ENCODE peak calls at places on chromosomes 11 and 22, in five cellular contexts. One of them, this sample, is unnamed.

GRCh38 chr11:25423436-25424184 is 908.3 kb upstream of the ANO3 start:
- DNase-seq in HCT116: no peak
- DNase-seq in endothelial cell of umbilical vein: no peak
- DNase-seq in brain microvascular endothelial cell: peak; percentile 20
- DNase-seq in OCI-LY7: no peak
- DNase-seq in this sample: no peak

GRCh38 chr11:16818284-16818683 is 79.8 kb downstream of the C11orf58 start:
- DNase-seq in HCT116: no peak
- DNase-seq in endothelial cell of umbilical vein: peak; percentile 7
- DNase-seq in brain microvascular endothelial cell: peak; percentile 20
- DNase-seq in OCI-LY7: no peak
- DNase-seq in this sample: no peak

GRCh38 chr11:14904745-14905103 is 12.7 kb upstream of the CYP2R1 start:
- DNase-seq in HCT116: no peak
- DNase-seq in endothelial cell of umbilical vein: peak; percentile 43
- DNase-seq in brain microvascular endothelial cell: peak; percentile 34
- DNase-seq in OCI-LY7: peak; percentile 61
- DNase-seq in this sample: peak; percentile 83

GRCh38 chr11:115267871-115268270 is 236.3 kb downstream of the CADM1 start:
- DNase-seq in HCT116: no peak
- DNase-seq in endothelial cell of umbilical vein: no peak
- DNase-seq in brain microvascular endothelial cell: no peak
- DNase-seq in OCI-LY7: no peak
- DNase-seq in this sample: no peak

GRCh38 chr22:26139320-26139719 is 29.9 kb upstream of the SEZ6L start:
- DNase-seq in HCT116: no peak
- DNase-seq in endothelial cell of umbilical vein: no peak
- DNase-seq in brain microvascular endothelial cell: no peak
- DNase-seq in OCI-LY7: no peak
- DNase-seq in this sample: no peak

GRCh38 chr11:86553322-86553721 is 119.1 kb downstream of the ME3 start:
- DNase-seq in HCT116: no peak
- DNase-seq in endothelial cell of umbilical vein: no peak
- DNase-seq in brain microvascular endothelial cell: no peak
- DNase-seq in OCI-LY7: no peak
- DNase-seq in this sample: no peak

GRCh38 chr11:66727883-66728759 is 895 bp downstream of the SPTBN2 start:
- DNase-seq in HCT116: no peak
- DNase-seq in endothelial cell of umbilical vein: no peak
- DNase-seq in brain microvascular endothelial cell: no peak
- DNase-seq in OCI-LY7: peak; percentile 49
- DNase-seq in this sample: no peak

GRCh38 chr11:38461751-38462150 is 1863.7 kb upstream of the RAG2 start:
- DNase-seq in HCT116: no peak
- DNase-seq in endothelial cell of umbilical vein: no peak
- DNase-seq in brain microvascular endothelial cell: no peak
- DNase-seq in OCI-LY7: no peak
- DNase-seq in this sample: no peak

GRCh38 chr11:22304337-22304961 is 33.7 kb upstream of the SLC17A6 start:
- DNase-seq in HCT116: peak; percentile 18
- DNase-seq in endothelial cell of umbilical vein: peak; percentile 34
- DNase-seq in brain microvascular endothelial cell: no peak
- DNase-seq in OCI-LY7: peak; percentile 47
- DNase-seq in this sample: no peak

GRCh38 chr11:46039990-46040389 is 81.3 kb downstream of the PHF21A start:
- DNase-seq in HCT116: no peak
- DNase-seq in endothelial cell of umbilical vein: no peak
- DNase-seq in brain microvascular endothelial cell: peak; percentile 33
- DNase-seq in OCI-LY7: no peak
- DNase-seq in this sample: no peak

GRCh38 chr11:122183933-122184332 is 67.9 kb upstream of the BLID start:
- DNase-seq in HCT116: no peak
- DNase-seq in endothelial cell of umbilical vein: no peak
- DNase-seq in brain microvascular endothelial cell: no peak
- DNase-seq in OCI-LY7: no peak
- DNase-seq in this sample: no peak

GRCh38 chr11:14645985-14646900 is 2.6 kb downstream of the PDE3B start:
- DNase-seq in HCT116: no peak
- DNase-seq in endothelial cell of umbilical vein: no peak
- DNase-seq in brain microvascular endothelial cell: no peak
- DNase-seq in OCI-LY7: no peak
- DNase-seq in this sample: no peak

GRCh38 chr22:31393890-31394289 is 5.5 kb upstream of the DRG1 start:
- DNase-seq in HCT116: no peak
- DNase-seq in endothelial cell of umbilical vein: no peak
- DNase-seq in brain microvascular endothelial cell: peak; percentile 9
- DNase-seq in OCI-LY7: peak; percentile 14
- DNase-seq in this sample: no peak

GRCh38 chr11:110724358-110724757 is 12.1 kb upstream of the ARHGAP20 start:
- DNase-seq in HCT116: no peak
- DNase-seq in endothelial cell of umbilical vein: no peak
- DNase-seq in brain microvascular endothelial cell: no peak
- DNase-seq in OCI-LY7: no peak
- DNase-seq in this sample: no peak

DNA sequence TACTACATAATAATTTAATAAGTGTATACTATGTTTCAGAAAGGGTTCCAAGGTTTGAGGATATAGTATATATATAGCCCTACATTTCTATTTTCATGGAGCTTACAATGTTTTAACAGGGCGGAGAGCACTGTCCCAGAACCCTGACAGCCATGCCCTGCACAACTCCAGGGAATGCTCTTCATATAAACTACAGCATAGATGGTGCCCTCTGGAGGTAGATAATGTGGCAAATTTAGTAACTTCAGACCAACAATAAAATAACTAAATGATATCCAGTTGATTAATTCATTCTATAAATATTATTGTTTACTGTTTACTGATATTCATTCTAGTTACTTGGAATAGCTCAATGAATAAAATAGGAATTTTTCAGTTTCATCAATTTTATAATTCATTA is 693.7 kb upstream of the CCDC179 start:
- DNase-seq in HCT116: no peak
- DNase-seq in endothelial cell of umbilical vein: no peak
- DNase-seq in brain microvascular endothelial cell: no peak
- DNase-seq in OCI-LY7: no peak
- DNase-seq in this sample: no peak
- TF ChIP-seq CTCF in HCT116: no peak
- TF ChIP-seq CTCF in endothelial cell of umbilical vein: no peak
- TF ChIP-seq CTCF in brain microvascular endothelial cell: peak; percentile 21
- TF ChIP-seq CTCF in OCI-LY7: peak; percentile 11
- TF ChIP-seq CTCF in this sample: no peak

DNA sequence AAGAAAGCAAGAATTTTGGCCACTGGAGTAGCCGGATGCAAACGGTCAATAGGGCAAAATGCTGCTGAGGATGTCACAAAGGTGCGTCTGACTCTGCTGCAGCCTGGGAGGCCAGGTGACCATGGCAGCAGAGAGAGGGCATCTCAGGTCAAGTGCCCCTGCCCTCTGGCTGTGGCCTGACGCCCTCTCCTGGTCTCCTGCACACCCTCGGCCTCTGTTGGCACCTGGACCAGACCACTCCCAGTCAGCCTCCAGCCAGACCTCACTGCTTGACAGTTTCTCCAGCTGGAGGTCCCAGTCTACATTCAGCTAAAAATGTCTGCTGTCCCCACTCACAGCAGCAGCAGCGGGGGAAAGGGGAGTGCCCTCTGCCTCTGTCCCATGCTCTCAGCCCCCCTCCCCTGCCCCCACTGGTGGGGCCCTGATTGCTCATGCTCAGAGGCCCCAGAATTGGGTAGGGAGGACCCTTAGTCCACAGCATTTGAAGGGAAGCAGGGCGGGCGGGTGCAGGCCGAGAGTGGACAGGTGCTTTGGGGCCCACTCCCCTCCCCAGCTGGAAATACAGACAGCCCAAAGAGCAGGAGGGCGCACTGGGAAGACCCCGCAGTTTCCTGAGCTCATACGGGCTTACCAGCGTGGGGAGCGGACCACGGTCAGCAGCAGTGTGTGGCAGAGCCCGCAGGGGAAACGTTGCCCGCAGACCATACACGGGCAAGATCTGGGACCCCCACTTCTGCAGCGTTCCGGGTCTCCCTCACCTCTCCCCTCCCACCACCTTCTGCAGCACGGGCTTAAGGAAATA is 1.6 kb upstream of the BRSK2 start:
- DNase-seq in HCT116: no peak
- DNase-seq in endothelial cell of umbilical vein: no peak
- DNase-seq in brain microvascular endothelial cell: no peak
- DNase-seq in OCI-LY7: no peak
- DNase-seq in this sample: peak; percentile 44
- H3K4me3 ChIP-seq in HCT116: no peak overlapping the region
- H3K4me3 ChIP-seq in endothelial cell of umbilical vein: no peak overlapping the region
- H3K4me3 ChIP-seq in brain microvascular endothelial cell: no peak overlapping the region
- H3K4me3 ChIP-seq in OCI-LY7: no peak overlapping the region
- H3K4me3 ChIP-seq in this sample: no peak overlapping the region

GRCh38 chr11:18145025-18145424 is 12.7 kb downstream of the MRGPRX3 start:
- DNase-seq in HCT116: no peak
- DNase-seq in endothelial cell of umbilical vein: no peak
- DNase-seq in brain microvascular endothelial cell: no peak
- DNase-seq in OCI-LY7: no peak
- DNase-seq in this sample: no peak
- TF ChIP-seq CTCF in HCT116: peak; percentile 58
- TF ChIP-seq CTCF in endothelial cell of umbilical vein: no peak
- TF ChIP-seq CTCF in brain microvascular endothelial cell: peak; percentile 28
- TF ChIP-seq CTCF in OCI-LY7: peak; percentile 60
- TF ChIP-seq CTCF in this sample: no peak

DNA sequence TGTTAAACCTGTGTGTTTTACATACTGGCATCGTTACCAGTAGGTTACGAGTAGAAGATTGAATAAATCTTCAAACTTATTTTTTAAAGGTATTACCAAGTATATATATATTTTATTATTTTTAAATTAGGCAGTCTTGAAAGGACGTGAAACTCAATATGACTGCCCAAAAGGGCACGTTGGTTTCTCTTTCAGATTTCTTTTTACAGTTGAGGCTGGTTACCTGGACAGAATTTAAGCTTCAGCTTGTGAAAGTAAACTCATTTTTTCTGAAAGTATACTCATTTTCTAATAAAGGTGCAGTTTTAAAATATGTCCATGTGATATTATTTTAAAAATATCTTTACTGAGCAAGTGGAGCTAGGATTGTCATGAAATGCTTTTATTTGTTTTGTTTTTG is 1.7 kb downstream of the FBXO7 start:
- DNase-seq in HCT116: no peak
- DNase-seq in endothelial cell of umbilical vein: peak; percentile 17
- DNase-seq in brain microvascular endothelial cell: no peak
- DNase-seq in OCI-LY7: no peak
- DNase-seq in this sample: no peak
- H3K4me3 ChIP-seq in HCT116: peak overlapping the region; percentile 79
- H3K4me3 ChIP-seq in endothelial cell of umbilical vein: peak overlapping the region; percentile 77
- H3K4me3 ChIP-seq in brain microvascular endothelial cell: peak overlapping the region; percentile 84
- H3K4me3 ChIP-seq in OCI-LY7: peak overlapping the region; percentile 93
- H3K4me3 ChIP-seq in this sample: no peak overlapping the region

GRCh38 chr11:104841185-104841584 is 57.1 kb downstream of the CASP12 start:
- DNase-seq in HCT116: no peak
- DNase-seq in endothelial cell of umbilical vein: peak; percentile 24
- DNase-seq in brain microvascular endothelial cell: no peak
- DNase-seq in OCI-LY7: no peak
- DNase-seq in this sample: no peak
- TF ChIP-seq CTCF in HCT116: no peak
- TF ChIP-seq CTCF in endothelial cell of umbilical vein: no peak
- TF ChIP-seq CTCF in brain microvascular endothelial cell: no peak
- TF ChIP-seq CTCF in OCI-LY7: no peak
- TF ChIP-seq CTCF in this sample: no peak

DNA sequence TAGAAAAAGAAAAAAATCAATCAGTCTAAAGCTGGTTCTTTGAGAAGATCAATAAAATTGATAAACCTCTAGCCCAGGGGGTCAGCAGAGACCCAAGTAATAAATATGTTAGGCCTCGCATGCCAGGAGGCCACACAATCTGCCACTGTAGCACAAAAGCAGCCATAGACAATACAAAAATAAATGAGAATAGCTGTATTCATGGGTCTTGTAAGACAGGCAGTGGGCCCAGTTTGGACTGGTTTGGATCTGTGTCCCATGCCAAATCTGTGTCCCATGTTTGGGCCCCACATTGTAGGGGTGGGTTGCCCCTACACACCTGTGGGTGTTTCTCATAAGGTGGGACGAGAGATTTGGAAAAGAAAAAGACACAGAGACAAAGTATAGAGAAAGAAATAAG is 6.6 kb upstream of the PLAAT4 start:
- DNase-seq in HCT116: no peak
- DNase-seq in endothelial cell of umbilical vein: no peak
- DNase-seq in brain microvascular endothelial cell: no peak
- DNase-seq in OCI-LY7: no peak
- DNase-seq in this sample: no peak
- H3K4me3 ChIP-seq in HCT116: no peak overlapping the region
- H3K4me3 ChIP-seq in endothelial cell of umbilical vein: no peak overlapping the region
- H3K4me3 ChIP-seq in brain microvascular endothelial cell: no peak overlapping the region
- H3K4me3 ChIP-seq in OCI-LY7: no peak overlapping the region
- H3K4me3 ChIP-seq in this sample: no peak overlapping the region

GRCh38 chr11:70359806-70360205 is 38.5 kb upstream of the CTTN start:
- DNase-seq in HCT116: no peak
- DNase-seq in endothelial cell of umbilical vein: no peak
- DNase-seq in brain microvascular endothelial cell: no peak
- DNase-seq in OCI-LY7: no peak
- DNase-seq in this sample: no peak
- TF ChIP-seq CTCF in HCT116: no peak
- TF ChIP-seq CTCF in endothelial cell of umbilical vein: no peak
- TF ChIP-seq CTCF in brain microvascular endothelial cell: no peak
- TF ChIP-seq CTCF in OCI-LY7: no peak
- TF ChIP-seq CTCF in this sample: no peak

This sample was measured in lung.